ENCODE peak calls at places on chromosomes 6 and 20, in nine cellular contexts. One of them, this sample, is unnamed.

GRCh38 chr6:135423649-135424128 is 73.9 kb downstream of the AHI1 start:
- DNase-seq in KG1: peak
- DNase-seq in activated T-cell treated with anti-CD3 and anti-CD28 coated beads, Interleukin-2, amount 50 U/mL, for 4 hours: no peak
- DNase-seq in activated CD4-positive, alpha-beta T cell treated with anti-CD3 and anti-CD28 coated beads, Interleukin-2, amount 10 ng/mL, durations not matched to agents 7 days and 5 days: peak
- DNase-seq in stimulated activated CD8-positive, alpha-beta memory T cell treated with anti-CD3 and anti-CD28 coated beads, Interleukin-15, amount 100 ng/mL, for 1 hour: no peak
- DNase-seq in mucosa of gallbladder: no peak
- DNase-seq in HuH-7.5: no peak
- DNase-seq in T1000: no peak
- DNase-seq in hypothalamus: no peak
- DNase-seq in this sample: peak

GRCh38 chr6:57254055-57254717 is 32.1 kb upstream of the RAB23 start:
- DNase-seq in activated CD4-positive, alpha-beta T cell treated with anti-CD3 and anti-CD28 coated beads, Interleukin-2, amount 10 ng/mL, durations not matched to agents 7 days and 5 days: no peak
- DNase-seq in KG1: no peak
- DNase-seq in hypothalamus: no peak
- DNase-seq in HuH-7.5: no peak
- DNase-seq in T1000: no peak
- DNase-seq in mucosa of gallbladder: no peak
- DNase-seq in activated T-cell treated with anti-CD3 and anti-CD28 coated beads, Interleukin-2, amount 50 U/mL, for 4 hours: no peak
- DNase-seq in stimulated activated CD8-positive, alpha-beta memory T cell treated with anti-CD3 and anti-CD28 coated beads, Interleukin-15, amount 100 ng/mL, for 1 hour: no peak
- DNase-seq in this sample: no peak

GRCh38 chr6:122998403-122998965 is 2.4 kb downstream of the CLVS2 start:
- DNase-seq in activated CD4-positive, alpha-beta T cell treated with anti-CD3 and anti-CD28 coated beads, Interleukin-2, amount 10 ng/mL, durations not matched to agents 7 days and 5 days: no peak
- DNase-seq in hypothalamus: no peak
- DNase-seq in HuH-7.5: no peak
- DNase-seq in mucosa of gallbladder: no peak
- DNase-seq in stimulated activated CD8-positive, alpha-beta memory T cell treated with anti-CD3 and anti-CD28 coated beads, Interleukin-15, amount 100 ng/mL, for 1 hour: no peak
- DNase-seq in KG1: no peak
- DNase-seq in T1000: no peak
- DNase-seq in activated T-cell treated with anti-CD3 and anti-CD28 coated beads, Interleukin-2, amount 50 U/mL, for 4 hours: no peak
- DNase-seq in this sample: no peak

GRCh38 chr20:10730629-10731183 is 56.9 kb upstream of the JAG1 start:
- DNase-seq in activated T-cell treated with anti-CD3 and anti-CD28 coated beads, Interleukin-2, amount 50 U/mL, for 4 hours: no peak
- DNase-seq in HuH-7.5: no peak
- DNase-seq in T1000: no peak
- DNase-seq in KG1: no peak
- DNase-seq in stimulated activated CD8-positive, alpha-beta memory T cell treated with anti-CD3 and anti-CD28 coated beads, Interleukin-15, amount 100 ng/mL, for 1 hour: no peak
- DNase-seq in mucosa of gallbladder: no peak
- DNase-seq in hypothalamus: no peak
- DNase-seq in activated CD4-positive, alpha-beta T cell treated with anti-CD3 and anti-CD28 coated beads, Interleukin-2, amount 10 ng/mL, durations not matched to agents 7 days and 5 days: no peak
- DNase-seq in this sample: no peak

GRCh38 chr6:2114100-2114499 is 131.3 kb downstream of the GMDS start:
- DNase-seq in activated CD4-positive, alpha-beta T cell treated with anti-CD3 and anti-CD28 coated beads, Interleukin-2, amount 10 ng/mL, durations not matched to agents 7 days and 5 days: no peak
- DNase-seq in T1000: no peak
- DNase-seq in hypothalamus: no peak
- DNase-seq in KG1: no peak
- DNase-seq in HuH-7.5: no peak
- DNase-seq in mucosa of gallbladder: no peak
- DNase-seq in stimulated activated CD8-positive, alpha-beta memory T cell treated with anti-CD3 and anti-CD28 coated beads, Interleukin-15, amount 100 ng/mL, for 1 hour: no peak
- DNase-seq in activated T-cell treated with anti-CD3 and anti-CD28 coated beads, Interleukin-2, amount 50 U/mL, for 4 hours: no peak
- DNase-seq in this sample: no peak

GRCh38 chr6:20404641-20405032 is 3.0 kb downstream of the E2F3 start:
- DNase-seq in hypothalamus: no peak
- DNase-seq in activated T-cell treated with anti-CD3 and anti-CD28 coated beads, Interleukin-2, amount 50 U/mL, for 4 hours: peak
- DNase-seq in KG1: no peak
- DNase-seq in mucosa of gallbladder: peak
- DNase-seq in stimulated activated CD8-positive, alpha-beta memory T cell treated with anti-CD3 and anti-CD28 coated beads, Interleukin-15, amount 100 ng/mL, for 1 hour: peak
- DNase-seq in T1000: peak
- DNase-seq in HuH-7.5: peak
- DNase-seq in activated CD4-positive, alpha-beta T cell treated with anti-CD3 and anti-CD28 coated beads, Interleukin-2, amount 10 ng/mL, durations not matched to agents 7 days and 5 days: peak
- DNase-seq in this sample: peak

GRCh38 chr6:150418825-150419594 is 50.2 kb downstream of the IYD start:
- DNase-seq in HuH-7.5: peak
- DNase-seq in activated CD4-positive, alpha-beta T cell treated with anti-CD3 and anti-CD28 coated beads, Interleukin-2, amount 10 ng/mL, durations not matched to agents 7 days and 5 days: peak
- DNase-seq in activated T-cell treated with anti-CD3 and anti-CD28 coated beads, Interleukin-2, amount 50 U/mL, for 4 hours: peak
- DNase-seq in stimulated activated CD8-positive, alpha-beta memory T cell treated with anti-CD3 and anti-CD28 coated beads, Interleukin-15, amount 100 ng/mL, for 1 hour: peak
- DNase-seq in mucosa of gallbladder: peak
- DNase-seq in KG1: no peak
- DNase-seq in T1000: no peak
- DNase-seq in hypothalamus: peak
- DNase-seq in this sample: no peak

GRCh38 chr6:44237021-44237812 is 9.7 kb upstream of the HSP90AB1 start:
- DNase-seq in mucosa of gallbladder: peak
- DNase-seq in stimulated activated CD8-positive, alpha-beta memory T cell treated with anti-CD3 and anti-CD28 coated beads, Interleukin-15, amount 100 ng/mL, for 1 hour: peak
- DNase-seq in KG1: no peak
- DNase-seq in T1000: peak
- DNase-seq in hypothalamus: peak
- DNase-seq in activated T-cell treated with anti-CD3 and anti-CD28 coated beads, Interleukin-2, amount 50 U/mL, for 4 hours: peak
- DNase-seq in activated CD4-positive, alpha-beta T cell treated with anti-CD3 and anti-CD28 coated beads, Interleukin-2, amount 10 ng/mL, durations not matched to agents 7 days and 5 days: peak
- DNase-seq in HuH-7.5: peak
- DNase-seq in this sample: peak

GRCh38 chr6:158377866-158378265 is 65.6 kb downstream of the TULP4 start:
- DNase-seq in activated T-cell treated with anti-CD3 and anti-CD28 coated beads, Interleukin-2, amount 50 U/mL, for 4 hours: no peak
- DNase-seq in stimulated activated CD8-positive, alpha-beta memory T cell treated with anti-CD3 and anti-CD28 coated beads, Interleukin-15, amount 100 ng/mL, for 1 hour: no peak
- DNase-seq in activated CD4-positive, alpha-beta T cell treated with anti-CD3 and anti-CD28 coated beads, Interleukin-2, amount 10 ng/mL, durations not matched to agents 7 days and 5 days: no peak
- DNase-seq in KG1: no peak
- DNase-seq in hypothalamus: peak
- DNase-seq in HuH-7.5: no peak
- DNase-seq in T1000: no peak
- DNase-seq in mucosa of gallbladder: peak
- DNase-seq in this sample: no peak

GRCh38 chr6:32154514-32155161 is 697 bp downstream of the PPT2 start:
- DNase-seq in activated CD4-positive, alpha-beta T cell treated with anti-CD3 and anti-CD28 coated beads, Interleukin-2, amount 10 ng/mL, durations not matched to agents 7 days and 5 days: peak
- DNase-seq in mucosa of gallbladder: peak
- DNase-seq in stimulated activated CD8-positive, alpha-beta memory T cell treated with anti-CD3 and anti-CD28 coated beads, Interleukin-15, amount 100 ng/mL, for 1 hour: peak
- DNase-seq in T1000: peak
- DNase-seq in activated T-cell treated with anti-CD3 and anti-CD28 coated beads, Interleukin-2, amount 50 U/mL, for 4 hours: peak
- DNase-seq in KG1: peak
- DNase-seq in hypothalamus: peak
- DNase-seq in HuH-7.5: peak
- DNase-seq in this sample: peak

GRCh38 chr6:96234476-96234875 is 218.7 kb downstream of the FUT9 start:
- DNase-seq in HuH-7.5: no peak
- DNase-seq in mucosa of gallbladder: no peak
- DNase-seq in hypothalamus: no peak
- DNase-seq in activated CD4-positive, alpha-beta T cell treated with anti-CD3 and anti-CD28 coated beads, Interleukin-2, amount 10 ng/mL, durations not matched to agents 7 days and 5 days: no peak
- DNase-seq in activated T-cell treated with anti-CD3 and anti-CD28 coated beads, Interleukin-2, amount 50 U/mL, for 4 hours: no peak
- DNase-seq in stimulated activated CD8-positive, alpha-beta memory T cell treated with anti-CD3 and anti-CD28 coated beads, Interleukin-15, amount 100 ng/mL, for 1 hour: no peak
- DNase-seq in KG1: no peak
- DNase-seq in T1000: no peak
- DNase-seq in this sample: no peak

GRCh38 chr6:35602133-35602946 is 86.4 kb downstream of the FKBP5 start:
- DNase-seq in activated CD4-positive, alpha-beta T cell treated with anti-CD3 and anti-CD28 coated beads, Interleukin-2, amount 10 ng/mL, durations not matched to agents 7 days and 5 days: peak
- DNase-seq in hypothalamus: no peak
- DNase-seq in KG1: no peak
- DNase-seq in HuH-7.5: no peak
- DNase-seq in stimulated activated CD8-positive, alpha-beta memory T cell treated with anti-CD3 and anti-CD28 coated beads, Interleukin-15, amount 100 ng/mL, for 1 hour: no peak
- DNase-seq in T1000: no peak
- DNase-seq in activated T-cell treated with anti-CD3 and anti-CD28 coated beads, Interleukin-2, amount 50 U/mL, for 4 hours: no peak
- DNase-seq in mucosa of gallbladder: no peak
- DNase-seq in this sample: no peak

GRCh38 chr6:25404693-25405169 is 125.6 kb downstream of the CARMIL1 start:
- DNase-seq in stimulated activated CD8-positive, alpha-beta memory T cell treated with anti-CD3 and anti-CD28 coated beads, Interleukin-15, amount 100 ng/mL, for 1 hour: no peak
- DNase-seq in mucosa of gallbladder: no peak
- DNase-seq in activated T-cell treated with anti-CD3 and anti-CD28 coated beads, Interleukin-2, amount 50 U/mL, for 4 hours: peak
- DNase-seq in activated CD4-positive, alpha-beta T cell treated with anti-CD3 and anti-CD28 coated beads, Interleukin-2, amount 10 ng/mL, durations not matched to agents 7 days and 5 days: peak
- DNase-seq in HuH-7.5: no peak
- DNase-seq in KG1: peak
- DNase-seq in hypothalamus: peak
- DNase-seq in T1000: no peak
- DNase-seq in this sample: no peak

GRCh38 chr6:11384531-11385309 is 152.3 kb upstream of the NEDD9 start:
- DNase-seq in T1000: no peak
- DNase-seq in mucosa of gallbladder: no peak
- DNase-seq in KG1: no peak
- DNase-seq in activated T-cell treated with anti-CD3 and anti-CD28 coated beads, Interleukin-2, amount 50 U/mL, for 4 hours: no peak
- DNase-seq in activated CD4-positive, alpha-beta T cell treated with anti-CD3 and anti-CD28 coated beads, Interleukin-2, amount 10 ng/mL, durations not matched to agents 7 days and 5 days: no peak
- DNase-seq in hypothalamus: no peak
- DNase-seq in stimulated activated CD8-positive, alpha-beta memory T cell treated with anti-CD3 and anti-CD28 coated beads, Interleukin-15, amount 100 ng/mL, for 1 hour: no peak
- DNase-seq in HuH-7.5: no peak
- DNase-seq in this sample: no peak